ENCODE peak calls at places on chromosomes 5 and 9, in five cellular contexts. J, L, V, E and A are unnamed samples. For H3K4me1, the result is how much of the 10 kb centered on the place peaks cover.

GRCh38 chr5:67680109-67680508 is 483.5 kb upstream of the CD180 start:
- DNase-seq in J (no peak), L (no peak), V (no peak), E (no peak), A (no peak)

GRCh38 chr5:147906326-147907095 is at the start of gene C5orf46:
- DNase-seq in J (no peak), L (peak), V (no peak), E (no peak), A (no peak)

GRCh38 chr9:131095666-131096489 is 453 bp upstream of the AIF1L start:
- DNase-seq in J (no peak), L (no peak), V (peak), E (no peak), A (peak)

GRCh38 chr5:154286557-154286956 is 96.0 kb downstream of the GALNT10 start:
- DNase-seq in J (no peak), L (no peak), V (no peak), E (no peak), A (no peak)

GRCh38 chr5:123358751-123359150 is 64.5 kb downstream of the CEP120 start:
- DNase-seq in J (no peak), L (peak), V (no peak), E (no peak), A (no peak)

GRCh38 chr9:34158362-34158869 is 20.4 kb upstream of the UBAP1 start:
- DNase-seq in J (no peak), L (peak), V (no peak), E (peak), A (no peak)

GRCh38 chr9:76571288-76572204 is 112.6 kb downstream of the GCNT1 start:
- DNase-seq in J (no peak), L (no peak), V (no peak), E (peak), A (no peak)

GRCh38 chr5:62783374-62784057 is 204.9 kb downstream of the LRRC70 start:
- DNase-seq in J (no peak), L (no peak), V (no peak), E (no peak), A (no peak)

GRCh38 chr9:95670122-95670521 is 153.4 kb upstream of the PTCH1 start:
- DNase-seq in J (no peak), L (no peak), V (no peak), E (no peak), A (no peak)

GRCh38 chr9:115524467-115525059 is 406.6 kb upstream of the TNC start:
- DNase-seq in J (no peak), L (peak), V (no peak), E (peak), A (no peak)

GRCh38 chr5:111367081-111367480 is 142.9 kb downstream of the CAMK4 start:
- DNase-seq in J (no peak), L (no peak), V (no peak), E (no peak), A (no peak)

GRCh38 chr5:166883016-166883415 is 1408.4 kb upstream of the WWC1 start:
- DNase-seq in J (no peak), L (no peak), V (no peak), E (no peak), A (no peak)

GRCh38 chr9:36865731-36866635 is 168.1 kb downstream of the PAX5 start:
- DNase-seq in J (no peak), L (no peak), V (no peak), E (no peak), A (no peak)

GRCh38 chr9:126081746-126082145 is 244.9 kb upstream of the MVB12B start:
- DNase-seq in J (no peak), L (no peak), V (no peak), E (no peak), A (no peak)

GRCh38 chr5:95761771-95762680 is 30.9 kb downstream of the RHOBTB3 start:
- DNase-seq in J (no peak), L (peak), V (no peak), E (no peak), A (no peak)

GRCh38 chr5:91024727-91025126 is 358.4 kb downstream of the ARRDC3 start:
- DNase-seq in J (no peak), L (no peak), V (no peak), E (no peak), A (no peak)

GRCh38 chr5:60410427-60410826 is 289.5 kb downstream of the DEPDC1B start:
- DNase-seq in J (no peak), L (no peak), V (no peak), E (no peak), A (no peak)

GRCh38 chr5:141192110-141192725 is at the start of gene PCDHB10:
- DNase-seq in J (no peak), L (peak), V (peak), E (no peak), A (peak)

GRCh38 chr9:89319015-89319905 is 960 bp downstream of the SECISBP2 start:
- DNase-seq in J (no peak), L (no peak), V (no peak), E (no peak), A (no peak)

GRCh38 chr9:87556039-87556438 is 58.4 kb downstream of the DAPK1 start:
- DNase-seq in J (no peak), L (no peak), V (no peak), E (no peak), A (no peak)

GRCh38 chr5:120778491-120779293 is 314.6 kb downstream of the PRR16 start:
- DNase-seq in J (no peak), L (peak), V (no peak), E (no peak), A (no peak)

GRCh38 chr9:16030513-16031185 is 477.8 kb downstream of the CCDC171 start:
- DNase-seq in J (no peak), L (peak), V (no peak), E (no peak), A (no peak)

GRCh38 chr9:91182429-91182828 is 179.3 kb downstream of the AUH start:
- DNase-seq in J (no peak), L (no peak), V (no peak), E (no peak), A (no peak)

GRCh38 chr9:14529629-14530028 is 163.6 kb downstream of the ZDHHC21 start:
- DNase-seq in J (no peak), L (no peak), V (no peak), E (no peak), A (no peak)

GRCh38 chr5:59069438-59070079 is 486.7 kb downstream of the RAB3C start:
- DNase-seq in J (no peak), L (peak), V (peak), E (no peak), A (no peak)

GRCh38 chr5:82661933-82662332 is 383.8 kb upstream of the RPS23 start:
- DNase-seq in J (no peak), L (no peak), V (no peak), E (no peak), A (no peak)

GRCh38 chr9:89929721-89930480 is 325.1 kb downstream of the GADD45G start:
- DNase-seq in J (no peak), L (peak), V (no peak), E (no peak), A (no peak)

GRCh38 chr9:36603006-36603405 is 30.3 kb downstream of the MELK start:
- DNase-seq in J (no peak), L (peak), V (no peak), E (no peak), A (no peak)

GRCh38 chr9:121728916-121729315 is 77.5 kb downstream of the DAB2IP start:
- DNase-seq in J (no peak), L (no peak), V (no peak), E (no peak), A (no peak)

GRCh38 chr9:121730188-121730587 is 78.8 kb downstream of the DAB2IP start:
- DNase-seq in J (no peak), L (no peak), V (no peak), E (no peak), A (no peak)

GRCh38 chr9:121729769-121730168 is 78.3 kb downstream of the DAB2IP start:
- DNase-seq in J (no peak), L (no peak), V (no peak), E (no peak), A (no peak)

GRCh38 chr9:121725008-121725795 is 73.8 kb downstream of the DAB2IP start:
- DNase-seq in J (peak), L (peak), V (peak), E (peak), A (peak)

DNA sequence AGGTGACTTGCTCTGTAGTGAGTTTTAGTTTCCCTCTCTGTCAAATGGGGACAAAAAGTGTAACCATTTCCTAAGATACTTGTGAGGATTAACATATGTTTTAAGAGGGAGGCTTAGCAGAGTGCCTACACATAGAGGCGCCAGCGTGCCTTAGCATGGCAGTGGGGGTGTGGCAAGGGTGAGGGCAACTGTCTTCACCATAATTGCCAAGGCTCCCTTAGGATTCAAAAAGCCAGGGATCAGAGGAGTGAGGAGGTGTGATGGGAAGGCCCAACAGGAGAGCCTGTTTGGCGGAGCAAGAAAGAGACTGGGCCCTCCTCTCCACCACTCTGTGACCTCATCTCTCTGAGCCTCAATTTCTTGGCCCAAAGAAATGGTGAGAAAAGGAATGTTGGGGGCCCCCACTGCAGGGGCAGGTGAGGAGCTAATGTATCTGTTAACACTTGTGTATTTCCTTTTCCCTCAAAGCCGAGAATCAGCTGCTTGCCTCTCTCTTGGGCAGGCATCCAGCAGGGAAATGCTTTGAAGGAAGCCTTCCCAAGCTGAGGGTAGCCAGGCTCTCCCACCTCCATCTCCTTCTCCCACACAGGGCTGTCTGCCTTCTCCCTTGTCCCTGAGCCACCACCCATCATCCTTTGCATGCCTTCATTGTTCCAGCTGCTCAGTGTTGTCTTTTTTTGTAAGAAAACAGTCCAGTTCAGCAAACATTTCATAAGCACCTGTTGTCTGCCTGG is 76.0 kb downstream of the DAB2IP start:
- DNase-seq in J (no peak), L (no peak), V (peak), E (no peak), A (peak)
- H3K4me1 ChIP-seq in J (under half), L (under half), V (under half), E (half or more), A (under half)

GRCh38 chr5:143037071-143037470 is 266.9 kb downstream of the ARHGAP26 start:
- DNase-seq in J (no peak), L (no peak), V (peak), E (no peak), A (no peak)
- H3K27ac ChIP-seq in J (no peak), L (no peak), V (no peak), E (no peak), A (no peak)

DNA sequence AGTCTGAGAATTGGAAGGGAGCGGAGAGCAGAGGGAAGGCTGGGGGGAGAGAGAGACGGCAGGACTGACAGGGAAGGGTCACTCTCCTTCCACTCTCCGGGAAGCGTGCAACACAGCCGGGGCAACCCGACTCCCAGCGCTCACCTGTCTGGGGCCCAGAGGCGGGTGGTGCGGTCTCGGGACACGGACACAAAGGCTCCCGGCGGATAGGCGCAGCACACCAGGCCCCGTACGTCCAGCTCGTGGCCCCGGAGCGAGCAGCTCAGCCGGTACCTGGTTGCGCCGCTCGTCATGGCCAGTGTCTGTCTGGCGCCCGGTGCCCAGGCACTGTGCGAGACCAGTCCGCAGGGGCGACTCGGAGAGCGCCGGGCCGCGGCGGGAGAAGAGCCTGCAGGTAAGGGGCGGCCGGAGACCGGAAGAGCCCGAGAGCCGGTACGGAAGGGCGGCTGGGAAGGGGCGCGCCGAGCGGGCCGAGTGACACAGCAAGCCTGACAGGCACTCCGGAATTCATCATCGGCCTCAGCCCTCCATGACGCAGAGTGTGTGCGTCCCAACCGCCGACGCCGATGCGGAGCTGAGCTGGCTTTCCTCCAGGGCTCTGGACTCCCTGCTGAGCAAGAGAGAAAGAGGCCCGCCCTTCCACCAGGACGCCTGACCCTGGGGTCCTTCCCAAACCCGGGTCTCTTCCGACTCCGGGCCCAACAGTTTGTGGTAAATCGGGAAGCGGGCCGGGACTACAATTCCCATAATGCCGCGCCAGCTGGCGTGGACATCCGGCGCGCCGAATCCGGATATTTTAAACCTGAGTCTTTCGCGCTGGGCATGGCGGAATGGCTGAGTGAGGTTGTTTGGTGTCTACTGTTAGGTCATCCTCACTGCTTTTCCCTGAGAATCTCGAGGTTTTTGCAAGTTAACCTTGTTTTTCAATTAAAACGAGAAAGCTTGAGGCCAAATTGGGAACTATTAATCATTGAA is at the start of gene PLAA:
- DNase-seq in J (peak), L (peak), V (peak), E (peak), A (peak)
- TF ChIP-seq POLR2A in J (peak), L (peak), V (peak), E (peak), A (peak)

DNA sequence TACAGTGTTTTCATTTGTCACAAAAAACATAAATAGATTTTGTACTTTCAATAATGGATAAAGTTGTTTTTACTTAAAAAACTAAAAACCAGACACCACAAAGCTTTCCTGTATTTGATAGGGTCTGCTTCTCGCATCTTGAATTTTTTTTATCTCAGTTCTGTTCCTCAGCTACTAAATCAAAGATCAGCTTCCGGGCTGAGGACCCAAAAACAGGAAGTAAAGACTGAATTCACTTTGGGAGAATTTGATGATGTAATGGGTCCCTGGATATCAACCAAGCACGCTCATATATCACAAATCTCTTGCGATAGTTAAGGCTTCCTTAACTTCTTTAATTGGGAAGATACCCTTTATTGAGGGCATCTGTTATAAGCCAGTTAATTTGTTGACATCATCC is 24.1 kb downstream of the ITK start:
- DNase-seq in J (no peak), L (no peak), V (no peak), E (no peak), A (no peak)
- H3K4me1 ChIP-seq in J (under half), L (under half), V (under half), E (under half), A (under half)

DNA sequence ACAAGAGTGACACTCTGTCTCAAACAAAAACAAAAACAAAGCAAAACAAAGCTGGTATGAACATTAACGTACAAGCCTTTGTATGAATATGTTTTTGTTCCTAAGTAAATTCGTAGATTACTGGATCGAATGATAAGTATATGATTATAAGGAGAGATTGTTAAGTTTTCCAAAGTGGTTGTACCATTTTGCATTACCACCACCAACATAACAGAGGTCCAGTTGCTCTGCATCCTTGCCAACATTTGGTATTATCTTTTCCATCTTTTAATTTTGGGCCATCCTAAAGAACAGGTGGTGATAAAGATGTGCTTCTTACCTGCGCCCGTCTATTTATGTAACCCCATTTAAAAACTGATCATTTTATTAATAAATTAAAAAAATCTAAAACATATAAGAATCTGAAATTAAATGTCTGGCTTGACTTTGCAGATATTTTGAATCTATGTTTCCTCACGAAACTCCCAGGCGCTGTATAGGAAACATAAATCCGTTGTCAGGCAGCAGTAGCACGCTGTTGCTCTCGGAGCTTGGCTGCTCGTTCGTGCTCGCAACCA is 593 bp upstream of the NAA35 start:
- DNase-seq in J (no peak), L (no peak), V (no peak), E (no peak), A (no peak)
- H3K27ac ChIP-seq in J (peak), L (peak), V (peak), E (peak), A (peak)

DNA sequence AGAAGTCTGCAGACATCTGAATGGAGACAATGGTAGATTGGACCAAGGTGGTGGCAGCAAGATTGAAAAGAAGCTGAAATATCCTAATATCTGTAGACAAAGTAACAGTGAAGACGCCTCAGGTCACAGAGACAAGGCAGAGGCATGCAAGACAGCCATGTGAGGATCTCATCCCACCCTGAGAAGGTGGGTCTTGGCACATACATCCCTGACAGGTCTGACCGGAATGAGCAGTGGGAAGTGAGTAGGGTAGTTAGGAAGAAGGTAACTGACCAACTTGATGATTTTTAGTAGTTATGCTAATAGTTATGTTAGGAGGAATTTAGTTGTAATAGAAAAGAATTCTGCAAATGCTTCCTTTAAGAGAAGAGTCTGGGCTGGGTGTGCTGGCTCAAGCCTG is 229.6 kb downstream of the NDUFS4 start:
- DNase-seq in J (no peak), L (no peak), V (no peak), E (no peak), A (no peak)
- TF ChIP-seq POLR2A in J (no peak), L (no peak), V (no peak), E (no peak), A (no peak)

GRCh38 chr5:150789431-150789830 is 10.9 kb downstream of the SMIM3 start:
- DNase-seq in J (no peak), L (no peak), V (no peak), E (no peak), A (no peak)
- H3K4me1 ChIP-seq in J (under half), L (under half), V (under half), E (under half), A (under half)